ENCODE peak calls at places on chromosomes 12 and 14, in nine cellular contexts. One of them, this sample, is unnamed.
A peak's percentile ranks its signal among the peaks of the same experiment; 100 is the strongest.

GRCh38 chr14:23483216-23483854 is 13.8 kb downstream of the NGDN start:
- DNase-seq in Right ventricle myocardium inferior: no peak
- DNase-seq in thyroid gland: no peak
- DNase-seq in H9: peak; percentile 89
- DNase-seq in effector CD4-positive, alpha-beta T cell: no peak
- DNase-seq in prostate gland: no peak
- DNase-seq in kidney tubule cell: no peak
- DNase-seq in NCI-H345: peak; percentile 9
- DNase-seq in pancreas: no peak
- DNase-seq in this sample: no peak

GRCh38 chr14:23562822-23563472 is 4.6 kb downstream of the AP1G2 start:
- DNase-seq in Right ventricle myocardium inferior: no peak
- DNase-seq in thyroid gland: peak; percentile 50
- DNase-seq in H9: peak; percentile 69
- DNase-seq in effector CD4-positive, alpha-beta T cell: peak; percentile 53
- DNase-seq in prostate gland: no peak
- DNase-seq in kidney tubule cell: peak; percentile 46
- DNase-seq in NCI-H345: peak; percentile 51
- DNase-seq in pancreas: no peak
- DNase-seq in this sample: no peak

GRCh38 chr12:109513977-109514376 is 36.5 kb downstream of the UBE3B start:
- DNase-seq in Right ventricle myocardium inferior: no peak
- DNase-seq in thyroid gland: no peak
- DNase-seq in H9: no peak
- DNase-seq in effector CD4-positive, alpha-beta T cell: no peak
- DNase-seq in prostate gland: no peak
- DNase-seq in kidney tubule cell: peak; percentile 7
- DNase-seq in NCI-H345: peak; percentile 10
- DNase-seq in pancreas: no peak
- DNase-seq in this sample: no peak

GRCh38 chr12:100868487-100868886 is 73.9 kb downstream of the ANO4 start:
- DNase-seq in Right ventricle myocardium inferior: no peak
- DNase-seq in thyroid gland: no peak
- DNase-seq in H9: no peak
- DNase-seq in effector CD4-positive, alpha-beta T cell: no peak
- DNase-seq in prostate gland: no peak
- DNase-seq in kidney tubule cell: peak; percentile 65
- DNase-seq in NCI-H345: no peak
- DNase-seq in pancreas: no peak
- DNase-seq in this sample: no peak

GRCh38 chr12:88062464-88062863 is 33.3 kb upstream of the C12orf50 start:
- DNase-seq in Right ventricle myocardium inferior: no peak
- DNase-seq in thyroid gland: no peak
- DNase-seq in H9: no peak
- DNase-seq in effector CD4-positive, alpha-beta T cell: no peak
- DNase-seq in prostate gland: no peak
- DNase-seq in kidney tubule cell: no peak
- DNase-seq in NCI-H345: no peak
- DNase-seq in pancreas: no peak
- DNase-seq in this sample: no peak

GRCh38 chr14:105195533-105196227 is 14.6 kb upstream of the NUDT14 start:
- DNase-seq in Right ventricle myocardium inferior: no peak
- DNase-seq in thyroid gland: no peak
- DNase-seq in H9: no peak
- DNase-seq in effector CD4-positive, alpha-beta T cell: peak; percentile 20
- DNase-seq in prostate gland: no peak
- DNase-seq in kidney tubule cell: no peak
- DNase-seq in NCI-H345: no peak
- DNase-seq in pancreas: no peak
- DNase-seq in this sample: no peak

GRCh38 chr14:50944647-50945413 is 547 bp upstream of the PYGL start:
- DNase-seq in Right ventricle myocardium inferior: peak; percentile 75
- DNase-seq in thyroid gland: peak; percentile 55
- DNase-seq in H9: no peak
- DNase-seq in effector CD4-positive, alpha-beta T cell: no peak
- DNase-seq in prostate gland: peak; percentile 47
- DNase-seq in kidney tubule cell: peak; percentile 65
- DNase-seq in NCI-H345: peak; percentile 61
- DNase-seq in pancreas: peak; percentile 18
- DNase-seq in this sample: peak; percentile 78

GRCh38 chr12:6548556-6549378 is 7.1 kb downstream of the IFFO1 start:
- DNase-seq in Right ventricle myocardium inferior: no peak
- DNase-seq in thyroid gland: no peak
- DNase-seq in H9: no peak
- DNase-seq in effector CD4-positive, alpha-beta T cell: no peak
- DNase-seq in prostate gland: no peak
- DNase-seq in kidney tubule cell: no peak
- DNase-seq in NCI-H345: no peak
- DNase-seq in pancreas: no peak
- DNase-seq in this sample: peak; percentile 76

GRCh38 chr12:563250-563781 is 99.9 kb downstream of the NINJ2 start:
- DNase-seq in Right ventricle myocardium inferior: peak; percentile 57
- DNase-seq in thyroid gland: no peak
- DNase-seq in H9: no peak
- DNase-seq in effector CD4-positive, alpha-beta T cell: peak; percentile 45
- DNase-seq in prostate gland: no peak
- DNase-seq in kidney tubule cell: no peak
- DNase-seq in NCI-H345: no peak
- DNase-seq in pancreas: no peak
- DNase-seq in this sample: no peak

GRCh38 chr12:106226884-106227640 is 20.8 kb downstream of the CKAP4 start:
- DNase-seq in Right ventricle myocardium inferior: no peak
- DNase-seq in thyroid gland: no peak
- DNase-seq in H9: peak; percentile 59
- DNase-seq in effector CD4-positive, alpha-beta T cell: no peak
- DNase-seq in prostate gland: peak; percentile 31
- DNase-seq in kidney tubule cell: peak; percentile 64
- DNase-seq in NCI-H345: peak; percentile 41
- DNase-seq in pancreas: no peak
- DNase-seq in this sample: no peak